ENCODE peak calls at places on chromosomes 2 and 18, in six cellular contexts. X is K562, S is SK-N-SH, D is HepG2, F is GM12878, C is H1. J is an unnamed sample.

GRCh38 chr2:30373881-30374302 is 73.2 kb upstream of the LCLAT1 start:
- DNase-seq in X (no peak), S (no peak), C (no peak), D (no peak), F (no peak), J (peak)

GRCh38 chr2:8514274-8514662 is 167.6 kb upstream of the ID2 start:
- DNase-seq in D (no peak), X (no peak), S (no peak), F (no peak), C (no peak), J (no peak)

GRCh38 chr2:187296869-187297268 is 151.2 kb downstream of the CALCRL start:
- DNase-seq in D (no peak), C (no peak), X (no peak), S (no peak), F (no peak), J (no peak)

GRCh38 chr2:225764346-225764745 is 364.8 kb downstream of the NYAP2 start:
- DNase-seq in D (no peak), S (no peak), F (no peak), X (no peak), C (no peak), J (no peak)

GRCh38 chr18:8052237-8052701 is 485.2 kb downstream of the PTPRM start:
- DNase-seq in S (no peak), F (no peak), C (no peak), D (peak), X (no peak), J (no peak)

GRCh38 chr2:9178110-9178904 is 28.3 kb upstream of the ASAP2 start:
- DNase-seq in C (no peak), D (no peak), F (peak), X (no peak), S (no peak), J (no peak)

GRCh38 chr2:54708584-54709340 is 14.7 kb upstream of the EML6 start:
- DNase-seq in S (no peak), C (peak), F (no peak), D (no peak), X (no peak), J (no peak)

GRCh38 chr2:43321446-43321845 is 95.0 kb upstream of the ZFP36L2 start:
- DNase-seq in X (no peak), D (no peak), C (no peak), S (no peak), F (no peak), J (no peak)

GRCh38 chr2:129806317-129806716 is 173.1 kb upstream of the RAB6C start:
- DNase-seq in D (no peak), C (no peak), F (no peak), S (no peak), X (no peak), J (no peak)

GRCh38 chr18:45014047-45014501 is 333.4 kb downstream of the SETBP1 start:
- DNase-seq in C (no peak), S (peak), X (no peak), F (no peak), D (no peak), J (no peak)

GRCh38 chr2:72946466-72946865 is 29.1 kb downstream of the EMX1 start:
- DNase-seq in D (no peak), C (no peak), F (no peak), X (no peak), S (no peak), J (no peak)

GRCh38 chr18:21735452-21736015 is 5.1 kb upstream of the MIB1 start:
- DNase-seq in C (peak), D (peak), S (no peak), F (no peak), X (peak), J (no peak)

GRCh38 chr2:95312543-95313205 is 15.5 kb downstream of the KCNIP3 start:
- DNase-seq in D (no peak), S (no peak), X (no peak), C (no peak), F (no peak), J (no peak)

GRCh38 chr2:54728669-54729120 is 5.2 kb downstream of the EML6 start:
- DNase-seq in C (no peak), F (no peak), X (no peak), S (no peak), D (peak), J (peak)

GRCh38 chr2:154433010-154433409 is 265.5 kb upstream of the KCNJ3 start:
- DNase-seq in C (no peak), S (no peak), F (no peak), X (no peak), D (no peak), J (no peak)

GRCh38 chr2:60432202-60432601 is 121.3 kb downstream of the BCL11A start:
- DNase-seq in S (no peak), X (no peak), C (no peak), D (no peak), F (no peak), J (no peak)

GRCh38 chr2:174487536-174488162 is 820 bp upstream of the GPR155 start:
- DNase-seq in C (no peak), S (peak), F (no peak), X (no peak), D (no peak), J (no peak)

GRCh38 chr18:53660306-53660705 is 564.2 kb downstream of the MBD2 start:
- DNase-seq in S (no peak), D (no peak), F (no peak), C (no peak), X (no peak), J (no peak)

GRCh38 chr2:20050712-20051517 is 513 bp downstream of the LAPTM4A start:
- DNase-seq in S (peak), F (no peak), C (peak), X (peak), D (peak), J (no peak)

GRCh38 chr18:63725682-63726480 is 23.1 kb downstream of the SERPINB11 start:
- DNase-seq in D (no peak), S (no peak), F (no peak), C (no peak), X (no peak), J (no peak)

GRCh38 chr2:105796131-105796638 is 51.5 kb downstream of the NCK2 start:
- DNase-seq in D (no peak), X (no peak), C (no peak), F (no peak), S (peak), J (no peak)

GRCh38 chr2:162043132-162043531 is 30.9 kb downstream of the DPP4 start:
- DNase-seq in F (no peak), C (no peak), D (no peak), X (no peak), S (no peak), J (no peak)

GRCh38 chr2:66576381-66577330 is 141.7 kb downstream of the MEIS1 start:
- DNase-seq in C (peak), F (no peak), X (no peak), S (no peak), D (peak), J (no peak)
- TF ChIP-seq YY1 in C (no peak), F (no peak), X (no peak), S (no peak), D (no peak), J (no peak)

DNA sequence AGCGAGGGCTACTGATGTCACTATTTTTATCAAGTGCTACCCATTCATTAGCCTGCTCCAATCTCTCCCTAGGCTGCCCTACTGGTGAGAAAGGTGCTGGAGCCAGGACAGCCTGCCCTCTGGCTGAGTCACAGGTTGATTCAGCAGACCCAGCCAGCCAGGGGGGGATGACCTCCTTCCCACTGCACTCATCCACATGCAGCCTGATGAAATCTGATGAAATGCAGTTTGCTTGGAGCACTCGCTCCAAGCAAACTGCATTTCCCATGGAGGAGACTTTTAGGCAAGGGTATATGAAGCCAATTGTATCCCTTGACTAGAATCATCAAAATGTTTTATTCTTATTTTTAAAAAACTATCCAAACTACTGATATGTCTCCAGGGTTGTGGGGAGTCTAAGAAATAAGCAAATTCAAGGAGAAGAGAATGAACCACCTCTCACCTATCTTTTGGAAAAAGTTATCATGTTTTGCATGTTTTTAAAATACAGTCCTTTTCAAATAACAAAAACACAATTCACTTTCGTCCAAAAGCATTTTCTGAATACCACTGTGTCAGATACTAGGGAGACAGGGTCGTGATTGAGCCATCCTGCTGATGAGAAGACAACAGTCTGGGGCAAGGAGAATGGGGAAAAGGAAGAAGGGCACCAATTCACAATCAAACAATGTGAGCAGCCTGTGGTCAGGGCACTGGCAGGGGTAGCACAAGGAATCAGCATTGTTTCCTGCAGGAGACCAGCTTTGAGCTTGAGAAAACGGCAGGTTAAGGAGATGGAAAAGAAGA is 128.3 kb downstream of the AFF3 start:
- DNase-seq in D (no peak), F (no peak), C (no peak), S (peak), X (no peak), J (peak)
- TF ChIP-seq CTCF in D (no peak), F (no peak), C (no peak), S (peak), X (no peak), J (no peak)

GRCh38 chr2:40652155-40652554 is 200.3 kb upstream of the SLC8A1 start:
- DNase-seq in D (no peak), C (no peak), F (no peak), S (no peak), X (no peak), J (no peak)

GRCh38 chr2:40658917-40659316 is 207.0 kb upstream of the SLC8A1 start:
- DNase-seq in F (no peak), D (no peak), C (no peak), S (no peak), X (no peak), J (no peak)

GRCh38 chr2:40654346-40654745 is 202.5 kb upstream of the SLC8A1 start:
- DNase-seq in X (no peak), S (no peak), D (no peak), C (no peak), F (no peak), J (no peak)

DNA sequence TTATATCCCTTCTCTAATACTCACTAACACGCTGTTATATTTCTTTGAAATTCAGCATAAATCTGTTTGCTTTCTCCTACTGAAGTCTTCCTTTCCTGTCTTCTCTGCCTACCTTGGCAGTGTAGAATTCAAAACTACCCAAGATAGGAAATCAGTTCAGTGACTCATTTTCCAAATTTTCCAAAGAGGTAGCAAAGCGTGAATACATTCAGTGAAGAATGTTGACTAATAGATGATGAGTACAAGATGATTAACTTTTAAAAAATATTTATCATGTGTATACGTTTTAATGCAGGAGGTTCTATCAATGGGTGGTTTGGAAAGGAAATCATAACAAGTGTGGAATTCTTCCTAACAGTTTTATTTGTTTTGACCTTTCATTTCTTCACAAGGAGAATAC is 201.9 kb upstream of the SLC8A1 start:
- DNase-seq in S (no peak), D (no peak), X (no peak), C (no peak), F (no peak), J (no peak)
- TF ChIP-seq JUND in S (no peak), D (no peak), X (no peak), C (no peak), F (no peak), J (no peak)

DNA sequence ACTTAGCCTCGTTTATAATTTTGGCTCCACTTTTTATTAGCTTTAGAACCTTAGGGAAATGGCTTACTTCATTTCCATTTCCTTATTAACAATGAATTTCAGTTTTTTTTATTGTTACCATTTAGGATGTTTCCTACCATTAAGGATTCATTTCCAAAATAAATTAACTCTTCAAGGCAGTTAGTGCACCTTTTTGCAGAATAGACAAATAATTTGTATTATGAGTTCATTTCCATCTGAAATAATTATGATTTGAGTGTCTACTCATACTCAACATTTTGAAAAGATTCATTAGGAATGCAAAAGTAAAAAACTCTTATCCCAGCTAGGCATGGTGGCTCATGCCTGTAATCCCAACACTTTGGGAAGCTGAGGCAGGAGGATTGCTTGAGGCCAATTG is 186.8 kb upstream of the STON1 start:
- DNase-seq in S (no peak), X (no peak), C (no peak), D (no peak), F (no peak), J (no peak)
- TF ChIP-seq YY1 in S (no peak), X (no peak), C (no peak), D (no peak), F (no peak), J (no peak)